ENCODE peak calls at places on chromosomes 11 and 22, in nine cellular contexts. One of them, this sample, is unnamed.

GRCh38 chr11:131982154-131982553 is 611.7 kb downstream of the NTM start:
- DNase-seq in ovary: no peak
- DNase-seq in HCT116: no peak
- DNase-seq in Peyer's patch: no peak
- DNase-seq in body of pancreas: no peak
- DNase-seq in testis: no peak
- DNase-seq in A549: no peak
- DNase-seq in stomach: no peak
- DNase-seq in right lobe of liver: no peak
- DNase-seq in this sample: no peak

GRCh38 chr11:35237860-35238715 is 99.1 kb downstream of the CD44 start:
- DNase-seq in ovary: no peak
- DNase-seq in HCT116: peak
- DNase-seq in Peyer's patch: peak
- DNase-seq in body of pancreas: peak
- DNase-seq in testis: peak
- DNase-seq in A549: no peak
- DNase-seq in stomach: peak
- DNase-seq in right lobe of liver: peak
- DNase-seq in this sample: no peak

GRCh38 chr11:77187776-77188175 is 59.7 kb downstream of the MYO7A start:
- DNase-seq in ovary: no peak
- DNase-seq in HCT116: no peak
- DNase-seq in Peyer's patch: no peak
- DNase-seq in body of pancreas: no peak
- DNase-seq in testis: no peak
- DNase-seq in A549: no peak
- DNase-seq in stomach: no peak
- DNase-seq in right lobe of liver: no peak
- DNase-seq in this sample: no peak

GRCh38 chr22:48086246-48086645 is 1323.8 kb downstream of the TBC1D22A start:
- DNase-seq in ovary: no peak
- DNase-seq in HCT116: no peak
- DNase-seq in Peyer's patch: no peak
- DNase-seq in body of pancreas: no peak
- DNase-seq in testis: no peak
- DNase-seq in A549: no peak
- DNase-seq in stomach: no peak
- DNase-seq in right lobe of liver: no peak
- DNase-seq in this sample: no peak

GRCh38 chr22:32469799-32470212 is 4.8 kb upstream of the FBXO7 start:
- DNase-seq in ovary: no peak
- DNase-seq in HCT116: peak
- DNase-seq in Peyer's patch: no peak
- DNase-seq in body of pancreas: no peak
- DNase-seq in testis: no peak
- DNase-seq in A549: peak
- DNase-seq in stomach: no peak
- DNase-seq in right lobe of liver: no peak
- DNase-seq in this sample: no peak

GRCh38 chr11:128458316-128458715 is 129.0 kb downstream of the ETS1 start:
- DNase-seq in ovary: no peak
- DNase-seq in HCT116: no peak
- DNase-seq in Peyer's patch: no peak
- DNase-seq in body of pancreas: no peak
- DNase-seq in testis: no peak
- DNase-seq in A549: peak
- DNase-seq in stomach: no peak
- DNase-seq in right lobe of liver: no peak
- DNase-seq in this sample: no peak

GRCh38 chr11:41461057-41461681 is 1.7 kb upstream of the LRRC4C start:
- DNase-seq in ovary: no peak
- DNase-seq in HCT116: peak
- DNase-seq in Peyer's patch: no peak
- DNase-seq in body of pancreas: no peak
- DNase-seq in testis: no peak
- DNase-seq in A549: no peak
- DNase-seq in stomach: no peak
- DNase-seq in right lobe of liver: no peak
- DNase-seq in this sample: no peak

GRCh38 chr11:76151561-76152085 is 54.7 kb downstream of the WNT11 start:
- DNase-seq in ovary: no peak
- DNase-seq in HCT116: no peak
- DNase-seq in Peyer's patch: no peak
- DNase-seq in body of pancreas: no peak
- DNase-seq in testis: no peak
- DNase-seq in A549: no peak
- DNase-seq in stomach: no peak
- DNase-seq in right lobe of liver: no peak
- DNase-seq in this sample: no peak

GRCh38 chr11:96317985-96318384 is 25.0 kb downstream of the MAML2 start:
- DNase-seq in ovary: no peak
- DNase-seq in HCT116: no peak
- DNase-seq in Peyer's patch: no peak
- DNase-seq in body of pancreas: no peak
- DNase-seq in testis: no peak
- DNase-seq in A549: no peak
- DNase-seq in stomach: no peak
- DNase-seq in right lobe of liver: no peak
- DNase-seq in this sample: no peak

GRCh38 chr11:1075341-1075911 is 752 bp downstream of the MUC2 start:
- DNase-seq in ovary: no peak
- DNase-seq in HCT116: no peak
- DNase-seq in Peyer's patch: no peak
- DNase-seq in body of pancreas: peak
- DNase-seq in testis: no peak
- DNase-seq in A549: no peak
- DNase-seq in stomach: no peak
- DNase-seq in right lobe of liver: no peak
- DNase-seq in this sample: no peak

GRCh38 chr11:113998574-113998973 is 23.7 kb downstream of the HTR3A start:
- DNase-seq in ovary: no peak
- DNase-seq in HCT116: no peak
- DNase-seq in Peyer's patch: no peak
- DNase-seq in body of pancreas: no peak
- DNase-seq in testis: no peak
- DNase-seq in A549: no peak
- DNase-seq in stomach: no peak
- DNase-seq in right lobe of liver: no peak
- DNase-seq in this sample: no peak

GRCh38 chr22:49948958-49949913 is 11.3 kb upstream of the PIM3 start:
- DNase-seq in ovary: no peak
- DNase-seq in HCT116: no peak
- DNase-seq in Peyer's patch: no peak
- DNase-seq in body of pancreas: peak
- DNase-seq in testis: no peak
- DNase-seq in A549: no peak
- DNase-seq in stomach: peak
- DNase-seq in right lobe of liver: peak
- DNase-seq in this sample: peak

GRCh38 chr11:34940026-34940677 is 23.7 kb downstream of the PDHX start:
- DNase-seq in ovary: no peak
- DNase-seq in HCT116: no peak
- DNase-seq in Peyer's patch: no peak
- DNase-seq in body of pancreas: no peak
- DNase-seq in testis: no peak
- DNase-seq in A549: no peak
- DNase-seq in stomach: no peak
- DNase-seq in right lobe of liver: no peak
- DNase-seq in this sample: no peak

GRCh38 chr11:18720811-18721575 is 5.0 kb downstream of the IGSF22 start:
- DNase-seq in ovary: peak
- DNase-seq in HCT116: peak
- DNase-seq in Peyer's patch: peak
- DNase-seq in body of pancreas: peak
- DNase-seq in testis: peak
- DNase-seq in A549: peak
- DNase-seq in stomach: peak
- DNase-seq in right lobe of liver: peak
- DNase-seq in this sample: peak
- TF ChIP-seq POLR2A in ovary: no peak
- TF ChIP-seq POLR2A in HCT116: no peak
- TF ChIP-seq POLR2A in Peyer's patch: no peak
- TF ChIP-seq POLR2A in body of pancreas: peak
- TF ChIP-seq POLR2A in testis: no peak
- TF ChIP-seq POLR2A in A549: peak
- TF ChIP-seq POLR2A in stomach: no peak
- TF ChIP-seq POLR2A in right lobe of liver: no peak
- TF ChIP-seq POLR2A in this sample: no peak

GRCh38 chr11:6481012-6481923 is at the start of the genes ARFIP2 and TIMM10B:
- DNase-seq in ovary: peak
- DNase-seq in HCT116: peak
- DNase-seq in Peyer's patch: peak
- DNase-seq in body of pancreas: peak
- DNase-seq in testis: peak
- DNase-seq in A549: peak
- DNase-seq in stomach: peak
- DNase-seq in right lobe of liver: peak
- DNase-seq in this sample: peak
- TF ChIP-seq POLR2A in ovary: peak
- TF ChIP-seq POLR2A in HCT116: peak
- TF ChIP-seq POLR2A in Peyer's patch: peak
- TF ChIP-seq POLR2A in body of pancreas: peak
- TF ChIP-seq POLR2A in testis: peak
- TF ChIP-seq POLR2A in A549: peak
- TF ChIP-seq POLR2A in stomach: peak
- TF ChIP-seq POLR2A in right lobe of liver: peak
- TF ChIP-seq POLR2A in this sample: peak

DNA sequence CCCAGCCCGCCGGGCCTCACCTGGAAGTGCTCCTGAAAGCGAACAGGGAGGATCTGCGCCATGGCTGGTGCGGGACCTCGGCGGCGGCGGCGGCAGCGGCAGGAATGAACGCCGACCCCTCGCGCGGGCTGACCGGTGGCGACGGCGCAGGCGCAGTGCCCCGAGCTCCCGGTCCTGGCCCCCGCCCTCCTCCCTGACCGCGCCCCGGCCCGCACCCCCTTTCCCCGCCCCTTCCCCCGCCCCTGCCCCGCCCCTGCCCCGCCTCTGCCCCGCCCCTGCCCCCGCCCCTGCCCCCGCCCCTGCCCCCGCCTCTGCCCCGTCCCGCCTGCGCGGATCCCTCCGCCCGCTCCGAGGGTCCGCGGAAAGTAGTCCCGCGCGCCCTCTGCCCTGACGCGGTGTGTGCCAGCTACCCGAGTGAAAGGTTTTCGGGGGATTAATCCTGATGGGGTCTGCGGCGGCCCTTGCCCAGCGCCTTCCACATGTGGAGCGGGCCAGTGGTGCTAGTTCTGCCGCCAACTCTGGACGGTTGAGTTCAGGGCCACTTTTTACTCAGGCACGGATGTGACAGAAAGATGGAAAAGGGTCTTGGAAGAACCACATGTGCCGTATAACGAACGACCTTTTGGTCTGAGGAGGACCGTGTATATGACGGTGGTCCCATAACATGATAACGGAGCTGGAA is at the start of gene CLTCL1:
- DNase-seq in ovary: peak
- DNase-seq in HCT116: peak
- DNase-seq in Peyer's patch: peak
- DNase-seq in body of pancreas: peak
- DNase-seq in testis: peak
- DNase-seq in A549: peak
- DNase-seq in stomach: peak
- DNase-seq in right lobe of liver: peak
- DNase-seq in this sample: peak
- TF ChIP-seq POLR2A in ovary: no peak
- TF ChIP-seq POLR2A in HCT116: peak
- TF ChIP-seq POLR2A in Peyer's patch: no peak
- TF ChIP-seq POLR2A in body of pancreas: peak
- TF ChIP-seq POLR2A in testis: no peak
- TF ChIP-seq POLR2A in A549: peak
- TF ChIP-seq POLR2A in stomach: no peak
- TF ChIP-seq POLR2A in right lobe of liver: peak
- TF ChIP-seq POLR2A in this sample: peak

GRCh38 chr22:38211556-38211955 is 9.8 kb downstream of the MAFF start:
- DNase-seq in ovary: no peak
- DNase-seq in HCT116: no peak
- DNase-seq in Peyer's patch: no peak
- DNase-seq in body of pancreas: no peak
- DNase-seq in testis: no peak
- DNase-seq in A549: no peak
- DNase-seq in stomach: no peak
- DNase-seq in right lobe of liver: no peak
- DNase-seq in this sample: no peak

GRCh38 chr22:38212442-38212841 is 10.6 kb downstream of the MAFF start:
- DNase-seq in ovary: no peak
- DNase-seq in HCT116: no peak
- DNase-seq in Peyer's patch: no peak
- DNase-seq in body of pancreas: no peak
- DNase-seq in testis: no peak
- DNase-seq in A549: no peak
- DNase-seq in stomach: no peak
- DNase-seq in right lobe of liver: no peak
- DNase-seq in this sample: no peak

GRCh38 chr22:38215156-38216038 is 13.6 kb downstream of the MAFF start:
- DNase-seq in ovary: no peak
- DNase-seq in HCT116: no peak
- DNase-seq in Peyer's patch: no peak
- DNase-seq in body of pancreas: no peak
- DNase-seq in testis: no peak
- DNase-seq in A549: no peak
- DNase-seq in stomach: no peak
- DNase-seq in right lobe of liver: no peak
- DNase-seq in this sample: no peak

GRCh38 chr22:38214248-38215056 is 12.7 kb downstream of the MAFF start:
- DNase-seq in ovary: peak
- DNase-seq in HCT116: no peak
- DNase-seq in Peyer's patch: peak
- DNase-seq in body of pancreas: peak
- DNase-seq in testis: peak
- DNase-seq in A549: no peak
- DNase-seq in stomach: peak
- DNase-seq in right lobe of liver: peak
- DNase-seq in this sample: peak

DNA sequence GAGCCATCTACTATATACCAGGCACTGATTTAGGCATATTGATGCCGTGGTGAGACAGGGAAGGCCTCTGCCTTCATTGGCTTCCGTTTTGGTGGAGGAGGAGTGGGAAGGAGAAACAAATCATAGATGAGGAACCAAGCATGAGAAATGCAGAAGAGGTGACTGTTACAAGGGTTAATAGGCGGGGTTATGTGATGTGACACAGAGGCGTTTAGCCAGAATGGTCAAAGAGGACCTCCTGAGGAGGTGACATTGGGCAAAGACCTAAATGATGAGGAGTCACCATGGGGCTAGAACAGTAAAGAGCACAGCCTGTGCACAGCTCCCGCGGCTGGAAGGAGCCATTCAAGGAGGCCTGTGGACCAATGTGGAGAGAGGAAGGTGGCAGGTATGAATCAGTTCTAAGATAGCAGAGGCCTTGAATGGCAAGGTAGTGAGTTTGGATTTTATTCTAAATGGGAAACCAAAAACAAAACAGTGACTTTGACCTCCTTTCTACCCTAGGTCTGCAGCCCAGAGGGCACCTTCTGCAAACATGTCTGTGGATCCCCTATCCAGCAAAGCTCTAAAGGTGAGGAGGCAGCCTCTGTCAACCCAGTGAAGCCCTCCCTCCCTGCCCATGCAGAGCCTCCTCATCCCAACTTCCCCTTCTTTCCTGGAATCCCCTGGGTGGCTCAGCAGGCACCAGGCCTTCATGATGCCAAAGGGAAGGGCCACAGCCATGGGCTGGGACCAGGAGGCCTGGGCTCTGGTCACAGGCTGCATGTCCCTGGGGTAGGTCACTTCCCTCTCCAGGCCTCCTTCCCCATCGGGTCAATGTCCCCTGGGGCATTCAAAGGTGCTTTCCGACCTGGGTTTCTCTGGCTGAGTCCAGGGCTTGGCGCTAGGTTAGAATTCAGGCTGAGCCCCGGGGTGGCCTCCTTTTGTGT is 11.8 kb downstream of the MAFF start:
- DNase-seq in ovary: no peak
- DNase-seq in HCT116: no peak
- DNase-seq in Peyer's patch: no peak
- DNase-seq in body of pancreas: no peak
- DNase-seq in testis: no peak
- DNase-seq in A549: no peak
- DNase-seq in stomach: no peak
- DNase-seq in right lobe of liver: peak
- DNase-seq in this sample: no peak
- TF ChIP-seq POLR2A in ovary: no peak
- TF ChIP-seq POLR2A in HCT116: no peak
- TF ChIP-seq POLR2A in Peyer's patch: no peak
- TF ChIP-seq POLR2A in body of pancreas: no peak
- TF ChIP-seq POLR2A in testis: no peak
- TF ChIP-seq POLR2A in A549: no peak
- TF ChIP-seq POLR2A in stomach: no peak
- TF ChIP-seq POLR2A in right lobe of liver: no peak
- TF ChIP-seq POLR2A in this sample: no peak

This sample was measured in prostate gland.